ENCODE peak calls at places on chromosomes 5 and 9, in five cellular contexts. U, T, L, P and Z are unnamed samples.

GRCh38 chr9:73437758-73438157 is 286.1 kb downstream of the ANXA1 start:
- DNase-seq in U (no peak), T (no peak), L (no peak), P (no peak), Z (no peak)

GRCh38 chr5:99605904-99606303 is 677.1 kb upstream of the CHD1 start:
- DNase-seq in U (no peak), T (no peak), L (no peak), P (no peak), Z (no peak)

GRCh38 chr5:153573326-153574033 is 83.0 kb downstream of the GRIA1 start:
- DNase-seq in U (no peak), T (no peak), L (no peak), P (no peak), Z (no peak)

GRCh38 chr5:45521067-45521466 is 175.1 kb downstream of the HCN1 start:
- DNase-seq in U (no peak), T (no peak), L (no peak), P (no peak), Z (no peak)

GRCh38 chr5:76402251-76402879 is 720 bp upstream of the IQGAP2 start:
- DNase-seq in U (no peak), T (peak), L (no peak), P (peak), Z (peak)

GRCh38 chr9:5510991-5511390 is 660 bp downstream of the PDCD1LG2 start:
- DNase-seq in U (no peak), T (no peak), L (no peak), P (no peak), Z (no peak)

GRCh38 chr5:9059920-9060691 is 485.8 kb downstream of the SEMA5A start:
- DNase-seq in U (no peak), T (no peak), L (no peak), P (no peak), Z (no peak)

GRCh38 chr9:78357165-78357873 is 60.4 kb downstream of the PSAT1 start:
- DNase-seq in U (no peak), T (no peak), L (no peak), P (no peak), Z (no peak)

GRCh38 chr5:66339896-66340295 is 195.8 kb downstream of the SREK1 start:
- DNase-seq in U (no peak), T (no peak), L (no peak), P (no peak), Z (no peak)

GRCh38 chr9:126025973-126026372 is 278.8 kb downstream of the PBX3 start:
- DNase-seq in U (no peak), T (no peak), L (no peak), P (no peak), Z (no peak)

GRCh38 chr5:177023247-177023703 is 779 bp downstream of the ZNF346 start:
- DNase-seq in U (no peak), T (no peak), L (no peak), P (peak), Z (no peak)

GRCh38 chr5:75600535-75600934 is 10.7 kb upstream of the ANKDD1B start:
- DNase-seq in U (no peak), T (no peak), L (no peak), P (no peak), Z (no peak)

GRCh38 chr5:89534331-89534730 is 651.3 kb upstream of the MEF2C start:
- DNase-seq in U (no peak), T (no peak), L (no peak), P (no peak), Z (no peak)

GRCh38 chr5:135216072-135216812 is 182.2 kb upstream of the PITX1 start:
- DNase-seq in U (no peak), T (no peak), L (no peak), P (peak), Z (peak)

GRCh38 chr5:161201558-161201957 is 345.0 kb downstream of the GABRB2 start:
- DNase-seq in U (no peak), T (no peak), L (no peak), P (no peak), Z (no peak)

GRCh38 chr9:96651626-96652025 is 3.5 kb downstream of the PRXL2C start:
- DNase-seq in U (no peak), T (no peak), L (no peak), P (no peak), Z (no peak)

GRCh38 chr5:157602505-157602904 is 26.9 kb upstream of the ADAM19 start:
- DNase-seq in U (no peak), T (no peak), L (no peak), P (no peak), Z (no peak)

GRCh38 chr9:130817862-130818261 is 17.2 kb upstream of the ABL1 start:
- DNase-seq in U (no peak), T (no peak), L (no peak), P (no peak), Z (no peak)

GRCh38 chr5:56123531-56124243 is 109.4 kb downstream of the ANKRD55 start:
- DNase-seq in U (no peak), T (no peak), L (peak), P (no peak), Z (peak)

GRCh38 chr9:89367281-89367680 is 49.0 kb downstream of the SECISBP2 start:
- DNase-seq in U (no peak), T (no peak), L (peak), P (no peak), Z (no peak)

GRCh38 chr5:36073595-36074216 is 7.0 kb upstream of the UGT3A2 start:
- DNase-seq in U (no peak), T (no peak), L (no peak), P (no peak), Z (no peak)

GRCh38 chr9:22683393-22684075 is 236.9 kb downstream of the DMRTA1 start:
- DNase-seq in U (no peak), T (no peak), L (no peak), P (no peak), Z (no peak)

GRCh38 chr5:16372493-16372892 is 93.1 kb downstream of the ZNF622 start:
- DNase-seq in U (no peak), T (no peak), L (no peak), P (no peak), Z (no peak)

GRCh38 chr5:116671211-116671736 is 96.7 kb upstream of the SEMA6A start:
- DNase-seq in U (no peak), T (peak), L (no peak), P (no peak), Z (no peak)
- TF ChIP-seq POLR2A in U (no peak), T (no peak), L (no peak), P (no peak), Z (no peak)

DNA sequence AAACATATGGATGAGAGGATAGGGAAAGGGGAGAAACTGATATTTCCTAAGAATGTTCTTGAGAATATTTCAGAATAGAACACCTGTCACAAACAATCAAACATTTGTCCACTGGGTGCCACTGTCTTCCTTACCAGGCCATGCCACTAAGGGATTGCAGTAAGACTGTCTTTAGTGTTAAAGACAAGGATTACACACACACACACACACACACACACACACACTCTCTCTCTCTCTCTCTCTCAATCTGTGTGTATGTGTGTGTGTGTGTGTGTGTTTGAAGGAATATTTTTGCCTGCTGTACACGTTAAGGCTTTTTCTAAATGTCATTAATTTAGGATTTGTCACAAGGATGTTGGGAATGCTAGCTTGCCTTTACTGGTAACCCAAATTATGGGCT is 54.4 kb downstream of the CCDC192 start:
- DNase-seq in U (no peak), T (peak), L (no peak), P (no peak), Z (no peak)
- TF ChIP-seq POLR2A in U (no peak), T (no peak), L (no peak), P (no peak), Z (no peak)

DNA sequence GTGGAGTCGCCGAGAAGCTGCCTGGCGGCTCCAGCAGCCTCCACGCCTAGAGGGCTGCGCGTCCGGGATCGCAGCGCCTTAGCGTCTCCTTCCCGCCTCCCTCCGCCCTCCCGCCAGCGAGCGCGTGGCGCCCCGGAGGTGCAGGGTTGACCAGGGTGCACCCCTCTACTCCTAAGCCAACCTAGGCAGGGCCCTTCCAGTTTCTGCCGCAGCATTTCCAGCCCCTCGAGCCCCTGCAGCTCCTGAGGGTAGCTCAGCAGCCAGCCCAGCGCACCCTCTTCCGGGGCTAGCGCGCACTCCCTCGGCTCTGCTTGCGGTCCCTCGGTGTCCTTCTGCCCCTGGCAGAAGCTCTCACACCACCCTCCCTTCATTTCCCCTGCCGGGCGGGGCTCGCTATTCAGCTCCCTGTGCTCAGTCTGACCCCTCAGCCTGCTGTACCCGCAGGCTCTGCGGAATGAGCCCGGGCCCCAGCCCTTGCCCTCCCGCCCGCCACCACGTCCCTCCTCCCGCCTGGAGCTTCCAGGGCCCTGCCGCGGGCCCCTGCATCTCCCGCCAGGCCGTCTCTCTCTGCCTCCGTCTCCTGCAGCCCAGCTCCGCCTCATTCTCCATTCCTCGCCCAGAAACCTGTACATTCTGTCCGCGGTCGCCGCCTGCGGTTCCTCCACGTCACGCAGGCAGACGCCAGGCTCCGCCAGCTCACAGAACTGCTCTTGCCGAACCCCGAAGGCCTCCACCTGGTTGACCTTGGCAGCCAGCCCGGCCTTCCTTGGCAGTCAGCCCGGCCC is 61.8 kb downstream of the SPATA31C2 start:
- DNase-seq in U (peak), T (peak), L (peak), P (peak), Z (peak)
- TF ChIP-seq POLR2A in U (no peak), T (no peak), L (no peak), P (no peak), Z (peak)

GRCh38 chr5:143207563-143208364 is 195.7 kb downstream of the NR3C1 start:
- DNase-seq in U (no peak), T (no peak), L (no peak), P (no peak), Z (no peak)
- TF ChIP-seq POLR2A in U (no peak), T (no peak), L (no peak), P (no peak), Z (no peak)